ENCODE peak calls at places on chromosomes 1 and 21, in five cellular contexts. Y, H, N, D and W are unnamed samples.

GRCh38 chr21:41167348-41168342 is at the start of gene BACE2:
- DNase-seq in Y (peak; percentile 87), H (peak; percentile 66), N (peak; percentile 52), D (peak; percentile 88), W (peak; percentile 72)

GRCh38 chr1:48693674-48694347 is 82.9 kb downstream of the BEND5 start:
- DNase-seq in Y (no peak), H (no peak), N (no peak), D (no peak), W (no peak)

GRCh38 chr21:40936151-40936550 is 89.2 kb upstream of the DSCAM start:
- DNase-seq in Y (no peak), H (no peak), N (no peak), D (no peak), W (no peak)

GRCh38 chr1:27858072-27858948 is 14.0 kb upstream of the THEMIS2 start:
- DNase-seq in Y (peak; percentile 91), H (peak; percentile 76), N (peak; percentile 81), D (peak; percentile 75), W (peak; percentile 81)

GRCh38 chr1:59779949-59780348 is 34.8 kb upstream of the HOOK1 start:
- DNase-seq in Y (no peak), H (no peak), N (no peak), D (no peak), W (no peak)

GRCh38 chr1:183734600-183735036 is 70.3 kb upstream of the RGL1 start:
- DNase-seq in Y (no peak), H (peak; percentile 14), N (peak; percentile 15), D (peak; percentile 62), W (peak; percentile 21)

GRCh38 chr1:22184892-22185612 is 42.2 kb upstream of the WNT4 start:
- DNase-seq in Y (peak; percentile 10), H (no peak), N (no peak), D (no peak), W (no peak)

GRCh38 chr1:163056832-163057231 is 12.3 kb upstream of the RGS4 start:
- DNase-seq in Y (no peak), H (no peak), N (no peak), D (no peak), W (no peak)

GRCh38 chr1:178927003-178927402 is 56.1 kb upstream of the ANGPTL1 start:
- DNase-seq in Y (no peak), H (no peak), N (no peak), D (no peak), W (no peak)

GRCh38 chr1:75643460-75643859 is 32.5 kb upstream of the SLC44A5 start:
- DNase-seq in Y (no peak), H (no peak), N (no peak), D (no peak), W (no peak)

GRCh38 chr1:52237430-52237829 is 95.5 kb downstream of the ZFYVE9 start:
- DNase-seq in Y (no peak), H (no peak), N (no peak), D (no peak), W (no peak)

GRCh38 chr1:81407463-81407862 is 393.3 kb upstream of the ADGRL2 start:
- DNase-seq in Y (no peak), H (no peak), N (no peak), D (no peak), W (no peak)

GRCh38 chr1:182633657-182634281 is 29.6 kb upstream of the RGS16 start:
- DNase-seq in Y (no peak), H (no peak), N (no peak), D (no peak), W (no peak)

GRCh38 chr1:233518344-233518743 is 95.6 kb upstream of the KCNK1 start:
- DNase-seq in Y (peak; percentile 22), H (no peak), N (no peak), D (no peak), W (no peak)

GRCh38 chr1:100353073-100353801 is 931 bp downstream of the CDC14A start:
- DNase-seq in Y (peak; percentile 55), H (no peak), N (peak; percentile 26), D (peak; percentile 50), W (peak; percentile 85)

GRCh38 chr21:15408089-15408488 is 321.7 kb upstream of the USP25 start:
- DNase-seq in Y (no peak), H (no peak), N (no peak), D (no peak), W (no peak)

DNA sequence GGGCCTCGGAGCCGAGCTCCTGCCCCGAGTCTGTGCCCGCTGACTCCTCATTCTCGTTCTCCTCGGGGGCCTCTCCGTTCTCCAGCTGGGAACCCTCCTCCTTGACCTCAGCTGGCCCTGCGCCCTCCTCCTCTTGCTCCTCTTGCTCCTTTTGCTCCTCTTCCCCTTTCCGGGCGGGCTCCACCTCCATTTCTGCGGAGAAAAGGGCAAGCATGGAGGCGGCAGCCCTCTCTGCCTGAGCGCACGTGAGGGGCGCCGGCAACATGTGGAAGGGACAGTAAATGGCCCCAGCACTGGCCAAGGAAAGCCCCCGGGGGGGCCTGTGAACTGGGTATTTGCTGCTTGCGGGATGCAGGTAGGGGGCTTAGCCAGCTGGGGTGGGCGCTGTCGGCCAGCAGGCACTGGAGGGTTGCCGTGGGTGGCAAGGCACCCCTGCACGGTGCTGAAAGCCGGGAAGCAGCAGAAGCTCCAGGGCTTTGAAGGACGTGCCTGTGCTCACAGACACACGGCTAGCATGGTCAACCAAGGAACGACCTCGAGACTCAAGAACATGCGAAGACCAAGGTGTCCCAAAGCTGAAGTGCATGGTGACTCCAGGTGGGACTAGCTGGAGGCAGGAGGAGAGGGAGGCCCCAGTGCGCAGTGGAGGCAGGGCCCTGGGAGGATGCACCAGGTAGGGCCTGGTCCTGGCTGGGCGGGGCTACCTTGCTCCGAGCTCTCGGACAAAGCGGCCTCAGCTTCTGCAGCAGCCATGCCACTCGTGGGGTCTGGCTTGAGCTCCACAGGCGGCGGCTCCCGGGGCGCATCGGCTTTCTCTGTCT is 30.7 kb downstream of the ZBTB17 start:
- DNase-seq in Y (no peak), H (no peak), N (no peak), D (no peak), W (peak; percentile 84)
- TF ChIP-seq POLR2A in Y (no peak), H (no peak), N (no peak), D (no peak), W (no peak)

GRCh38 chr1:228430243-228430642 is 13.6 kb upstream of the TRIM17 start:
- DNase-seq in Y (no peak), H (no peak), N (no peak), D (no peak), W (no peak)

GRCh38 chr1:228438266-228438665 is 21.6 kb upstream of the TRIM17 start:
- DNase-seq in Y (no peak), H (no peak), N (no peak), D (no peak), W (no peak)

GRCh38 chr1:228429698-228430097 is 13.0 kb upstream of the TRIM17 start:
- DNase-seq in Y (no peak), H (no peak), N (no peak), D (no peak), W (no peak)

GRCh38 chr1:228437424-228437823 is 20.8 kb upstream of the TRIM17 start:
- DNase-seq in Y (no peak), H (no peak), N (no peak), D (no peak), W (no peak)

DNA sequence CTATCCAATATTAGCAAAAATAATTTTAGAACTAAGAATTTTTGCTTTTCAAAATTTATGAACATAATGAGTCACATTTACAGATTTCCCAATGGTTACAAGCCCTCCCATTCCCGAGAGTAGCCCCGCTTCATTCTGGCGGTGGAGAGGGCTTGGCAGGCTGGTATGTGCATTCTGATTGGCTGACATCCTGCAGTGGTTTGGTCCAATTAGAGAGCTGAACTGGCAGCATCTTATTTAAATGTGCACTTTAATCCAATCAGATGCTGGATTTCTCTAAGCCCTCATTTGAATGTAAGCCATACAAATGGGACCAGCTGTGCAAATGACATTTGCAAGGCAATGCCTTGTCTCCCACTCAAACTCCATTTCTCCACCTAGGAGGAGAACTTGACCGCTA is 18.0 kb upstream of the TRIM17 start:
- DNase-seq in Y (no peak), H (no peak), N (no peak), D (no peak), W (no peak)
- TF ChIP-seq CTCF in Y (no peak), H (no peak), N (no peak), D (no peak), W (no peak)

DNA sequence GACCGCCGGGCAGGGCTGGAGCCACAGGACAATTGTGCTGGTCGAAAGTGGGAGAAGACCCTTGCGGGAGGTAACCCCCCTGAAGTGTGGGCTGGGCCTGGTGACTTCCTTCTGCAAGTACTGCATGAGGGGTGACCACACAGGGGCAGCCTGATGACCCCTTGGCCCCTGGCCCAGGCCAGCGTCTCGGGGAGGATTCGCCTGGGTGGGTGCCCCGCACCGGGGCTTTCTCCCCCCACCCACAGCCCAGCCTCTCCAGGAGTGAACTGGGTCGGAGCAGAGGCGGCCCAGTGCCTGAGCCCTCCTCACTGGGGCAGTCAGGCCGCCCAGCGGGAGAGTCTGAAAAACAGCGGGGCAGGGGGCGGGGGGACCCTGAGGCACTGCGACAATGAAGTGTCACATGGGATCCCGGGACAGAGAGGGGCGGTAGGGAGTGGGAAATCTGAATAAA is 1.5 kb upstream of the DNMT3L start:
- DNase-seq in Y (no peak), H (no peak), N (no peak), D (no peak), W (no peak)
- TF ChIP-seq POLR2A in Y (no peak), H (no peak), N (no peak), D (no peak), W (no peak)

GRCh38 chr1:195806060-195806459 is 802.2 kb downstream of the KCNT2 start:
- DNase-seq in Y (no peak), H (no peak), N (no peak), D (no peak), W (no peak)

GRCh38 chr1:195799016-195799415 is 809.2 kb downstream of the KCNT2 start:
- DNase-seq in Y (no peak), H (no peak), N (no peak), D (no peak), W (no peak)

GRCh38 chr1:195804547-195804946 is 803.7 kb downstream of the KCNT2 start:
- DNase-seq in Y (no peak), H (no peak), N (no peak), D (no peak), W (no peak)
- TF ChIP-seq CTCF in Y (no peak), H (no peak), N (no peak), D (no peak), W (no peak)